ENCODE peak calls at places on chromosomes 7 and 10, in ten cellular contexts. W, B, K, D, S, H, R, L, E and O are unnamed samples.

GRCh38 chr7:151309306-151309705 is 32.3 kb upstream of the NUB1 start:
- DNase-seq in W (no peak), B (peak), K (no peak), D (no peak), S (no peak), H (no peak), R (no peak), L (peak), E (peak), O (peak)

GRCh38 chr10:116263870-116264269 is 9.1 kb downstream of the GFRA1 start:
- DNase-seq in W (no peak), B (peak), K (no peak), D (no peak), S (no peak), H (no peak), R (no peak), L (peak), E (no peak), O (no peak)

GRCh38 chr7:66522518-66522917 is 106.2 kb upstream of the KCTD7 start:
- DNase-seq in W (no peak), B (no peak), K (peak), D (no peak), S (no peak), H (no peak), R (peak), L (no peak), E (no peak), O (no peak)

GRCh38 chr10:29319205-29319781 is 30.4 kb downstream of the LYZL1 start:
- DNase-seq in W (no peak), B (no peak), K (no peak), D (no peak), S (no peak), H (no peak), R (no peak), L (no peak), E (no peak), O (no peak)

GRCh38 chr10:99784731-99785441 is 2.4 kb downstream of the ABCC2 start:
- DNase-seq in W (no peak), B (no peak), K (peak), D (no peak), S (no peak), H (no peak), R (no peak), L (no peak), E (no peak), O (no peak)

GRCh38 chr10:59177031-59177861 is 803 bp downstream of the PHYHIPL start:
- DNase-seq in W (peak), B (peak), K (peak), D (no peak), S (no peak), H (no peak), R (peak), L (peak), E (peak), O (peak)

GRCh38 chr7:14899065-14899464 is 3.5 kb downstream of the DGKB start:
- DNase-seq in W (peak), B (no peak), K (no peak), D (no peak), S (no peak), H (no peak), R (no peak), L (no peak), E (peak), O (peak)

GRCh38 chr10:6108631-6109443 is 20.0 kb downstream of the RBM17 start:
- DNase-seq in W (no peak), B (no peak), K (peak), D (peak), S (no peak), H (peak), R (no peak), L (peak), E (peak), O (peak)

GRCh38 chr7:2610898-2611297 is 20.9 kb upstream of the TTYH3 start:
- DNase-seq in W (no peak), B (no peak), K (no peak), D (no peak), S (no peak), H (no peak), R (no peak), L (no peak), E (no peak), O (no peak)

GRCh38 chr10:19652750-19653149 is 163.5 kb upstream of the PLXDC2 start:
- DNase-seq in W (no peak), B (no peak), K (no peak), D (no peak), S (no peak), H (no peak), R (no peak), L (no peak), E (no peak), O (no peak)

GRCh38 chr10:72069751-72070501 is 18.4 kb downstream of the SPOCK2 start:
- DNase-seq in W (no peak), B (no peak), K (no peak), D (no peak), S (no peak), H (peak), R (no peak), L (no peak), E (no peak), O (no peak)

GRCh38 chr10:124539935-124540641 is 78.5 kb downstream of the LHPP start:
- DNase-seq in W (peak), B (peak), K (peak), D (peak), S (peak), H (peak), R (peak), L (peak), E (peak), O (peak)

GRCh38 chr7:13770305-13770704 is 219.2 kb downstream of the ETV1 start:
- DNase-seq in W (no peak), B (no peak), K (no peak), D (no peak), S (no peak), H (no peak), R (no peak), L (no peak), E (peak), O (peak)

GRCh38 chr7:136057509-136057908 is 80.3 kb upstream of the MTPN start:
- DNase-seq in W (no peak), B (no peak), K (no peak), D (no peak), S (no peak), H (no peak), R (no peak), L (no peak), E (no peak), O (no peak)

GRCh38 chr7:87919875-87920274 is 14.2 kb upstream of the ADAM22 start:
- DNase-seq in W (no peak), B (no peak), K (no peak), D (no peak), S (no peak), H (no peak), R (no peak), L (no peak), E (no peak), O (no peak)

GRCh38 chr10:16835223-16835622 is 18.0 kb upstream of the RSU1 start:
- DNase-seq in W (no peak), B (no peak), K (no peak), D (peak), S (no peak), H (no peak), R (peak), L (no peak), E (no peak), O (no peak)

GRCh38 chr7:74475243-74475986 is 21.7 kb downstream of the GTF2IRD1 start:
- DNase-seq in W (no peak), B (no peak), K (no peak), D (no peak), S (no peak), H (no peak), R (peak), L (no peak), E (no peak), O (no peak)

GRCh38 chr7:76031964-76032363 is 15.8 kb downstream of the STYXL1 start:
- DNase-seq in W (no peak), B (no peak), K (no peak), D (no peak), S (no peak), H (no peak), R (no peak), L (no peak), E (no peak), O (no peak)

GRCh38 chr10:132113206-132113605 is 47.5 kb downstream of the JAKMIP3 start:
- DNase-seq in W (no peak), B (no peak), K (no peak), D (no peak), S (peak), H (no peak), R (peak), L (no peak), E (no peak), O (no peak)

GRCh38 chr10:49768731-49769130 is 6.6 kb upstream of the OGDHL start:
- DNase-seq in W (no peak), B (no peak), K (no peak), D (no peak), S (no peak), H (no peak), R (no peak), L (no peak), E (no peak), O (no peak)

GRCh38 chr7:80028717-80029116 is 105.9 kb upstream of the GNAI1 start:
- DNase-seq in W (no peak), B (no peak), K (no peak), D (no peak), S (no peak), H (no peak), R (no peak), L (no peak), E (no peak), O (no peak)

GRCh38 chr10:4121531-4122380 is 336.7 kb upstream of the KLF6 start:
- DNase-seq in W (no peak), B (no peak), K (no peak), D (no peak), S (no peak), H (peak), R (no peak), L (no peak), E (no peak), O (no peak)

GRCh38 chr7:24480501-24480900 is 92.8 kb upstream of the PALS2 start:
- DNase-seq in W (no peak), B (no peak), K (no peak), D (no peak), S (no peak), H (no peak), R (no peak), L (no peak), E (no peak), O (no peak)

GRCh38 chr10:110820321-110820814 is 51.4 kb upstream of the PDCD4 start:
- DNase-seq in W (peak), B (no peak), K (no peak), D (no peak), S (peak), H (no peak), R (peak), L (no peak), E (peak), O (no peak)

GRCh38 chr10:103676058-103676785 is 179.2 kb downstream of the SH3PXD2A start:
- DNase-seq in W (no peak), B (no peak), K (peak), D (no peak), S (no peak), H (no peak), R (peak), L (no peak), E (peak), O (peak)

GRCh38 chr10:103677486-103677885 is 177.9 kb downstream of the SH3PXD2A start:
- DNase-seq in W (no peak), B (no peak), K (no peak), D (no peak), S (no peak), H (no peak), R (no peak), L (no peak), E (no peak), O (no peak)

GRCh38 chr10:103679096-103679790 is 176.1 kb downstream of the SH3PXD2A start:
- DNase-seq in W (no peak), B (no peak), K (no peak), D (no peak), S (no peak), H (no peak), R (no peak), L (no peak), E (peak), O (no peak)

GRCh38 chr10:103676851-103677417 is 178.4 kb downstream of the SH3PXD2A start:
- DNase-seq in W (no peak), B (no peak), K (no peak), D (no peak), S (peak), H (no peak), R (peak), L (peak), E (peak), O (peak)

DNA sequence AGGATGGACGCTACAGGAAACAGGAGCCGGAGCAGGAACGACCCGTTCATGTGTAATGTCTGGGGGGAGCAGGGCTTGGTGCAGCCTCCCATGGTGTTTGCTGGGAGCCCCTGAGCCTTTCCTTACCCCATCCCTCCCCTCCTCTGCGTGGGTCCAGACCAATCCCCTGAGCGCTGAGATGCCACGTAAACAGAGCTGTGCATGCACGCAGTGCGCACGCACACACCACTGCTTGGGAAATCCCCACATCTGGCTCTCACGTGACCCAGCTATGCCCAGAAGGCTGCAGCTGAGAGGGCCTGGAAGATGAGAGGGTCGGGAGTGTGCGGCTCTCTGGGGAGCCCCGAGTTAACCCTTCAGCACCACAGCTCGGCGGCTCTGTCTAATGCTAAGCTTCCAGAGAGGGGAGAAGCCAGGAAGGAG is 177.3 kb downstream of the SH3PXD2A start:
- DNase-seq in W (peak), B (no peak), K (no peak), D (peak), S (peak), H (peak), R (peak), L (peak), E (peak), O (peak)
- H3K4me3 ChIP-seq in W (peak), B (no peak), K (no peak), D (peak), S (peak), H (peak), R (no peak), L (peak), E (peak), O (peak)

GRCh38 chr7:1028044-1028770 is 16.1 kb upstream of the GPR146 start:
- DNase-seq in W (peak), B (peak), K (peak), D (peak), S (peak), H (peak), R (peak), L (peak), E (peak), O (peak)

GRCh38 chr7:1027285-1028043 is 16.9 kb upstream of the GPR146 start:
- DNase-seq in W (no peak), B (no peak), K (peak), D (no peak), S (no peak), H (no peak), R (peak), L (peak), E (peak), O (peak)

GRCh38 chr7:1030444-1031070 is 13.8 kb upstream of the GPR146 start:
- DNase-seq in W (no peak), B (no peak), K (no peak), D (no peak), S (no peak), H (no peak), R (no peak), L (no peak), E (no peak), O (no peak)

GRCh38 chr7:1029637-1030443 is 14.5 kb upstream of the GPR146 start:
- DNase-seq in W (no peak), B (no peak), K (no peak), D (no peak), S (no peak), H (no peak), R (no peak), L (no peak), E (no peak), O (no peak)

DNA sequence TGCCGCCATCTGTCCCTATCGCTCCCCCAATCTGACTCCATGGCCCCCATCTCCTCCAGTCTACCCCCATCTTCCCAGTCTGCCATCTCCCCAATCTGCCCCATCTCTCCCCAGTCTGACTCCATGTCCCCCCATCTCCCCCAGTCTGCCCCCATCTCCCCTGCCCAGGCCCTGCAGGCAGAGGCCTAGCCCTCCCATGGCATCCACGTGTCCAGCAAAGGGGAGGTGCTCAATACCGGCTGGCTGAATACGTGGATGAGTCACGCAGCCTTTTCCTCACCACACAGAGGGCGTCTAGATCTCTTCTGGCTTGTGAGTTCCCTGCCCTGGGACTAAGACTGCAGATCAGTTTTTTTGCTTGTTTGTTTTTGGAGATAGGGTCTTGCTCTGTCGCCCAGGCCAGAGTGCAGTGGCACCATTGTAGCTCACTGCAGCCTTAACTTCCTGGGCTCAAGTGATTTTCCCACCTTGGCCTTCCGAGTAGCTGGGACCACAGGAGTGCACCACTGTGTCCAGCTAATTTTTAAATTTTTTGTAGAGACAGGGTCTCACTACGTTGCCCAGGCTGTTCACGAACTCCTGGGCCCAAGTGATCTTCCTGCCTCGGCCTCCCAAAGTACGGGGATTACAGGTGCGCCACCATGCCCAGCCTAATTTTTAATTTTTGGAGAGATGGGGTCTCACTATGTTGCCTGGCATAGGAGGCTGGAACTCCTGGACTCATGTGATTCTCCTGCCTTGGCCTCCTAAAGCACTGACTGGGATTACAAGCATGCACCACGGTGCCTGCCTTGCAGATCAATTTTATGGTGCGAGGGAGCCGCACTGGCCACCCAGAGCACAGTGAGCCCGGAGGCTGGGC is 15.3 kb upstream of the GPR146 start:
- DNase-seq in W (peak), B (peak), K (peak), D (peak), S (peak), H (peak), R (peak), L (peak), E (peak), O (peak)
- H3K4me3 ChIP-seq in W (peak), B (peak), K (peak), D (peak), S (peak), H (peak), R (no peak), L (peak), E (peak), O (peak)

DNA sequence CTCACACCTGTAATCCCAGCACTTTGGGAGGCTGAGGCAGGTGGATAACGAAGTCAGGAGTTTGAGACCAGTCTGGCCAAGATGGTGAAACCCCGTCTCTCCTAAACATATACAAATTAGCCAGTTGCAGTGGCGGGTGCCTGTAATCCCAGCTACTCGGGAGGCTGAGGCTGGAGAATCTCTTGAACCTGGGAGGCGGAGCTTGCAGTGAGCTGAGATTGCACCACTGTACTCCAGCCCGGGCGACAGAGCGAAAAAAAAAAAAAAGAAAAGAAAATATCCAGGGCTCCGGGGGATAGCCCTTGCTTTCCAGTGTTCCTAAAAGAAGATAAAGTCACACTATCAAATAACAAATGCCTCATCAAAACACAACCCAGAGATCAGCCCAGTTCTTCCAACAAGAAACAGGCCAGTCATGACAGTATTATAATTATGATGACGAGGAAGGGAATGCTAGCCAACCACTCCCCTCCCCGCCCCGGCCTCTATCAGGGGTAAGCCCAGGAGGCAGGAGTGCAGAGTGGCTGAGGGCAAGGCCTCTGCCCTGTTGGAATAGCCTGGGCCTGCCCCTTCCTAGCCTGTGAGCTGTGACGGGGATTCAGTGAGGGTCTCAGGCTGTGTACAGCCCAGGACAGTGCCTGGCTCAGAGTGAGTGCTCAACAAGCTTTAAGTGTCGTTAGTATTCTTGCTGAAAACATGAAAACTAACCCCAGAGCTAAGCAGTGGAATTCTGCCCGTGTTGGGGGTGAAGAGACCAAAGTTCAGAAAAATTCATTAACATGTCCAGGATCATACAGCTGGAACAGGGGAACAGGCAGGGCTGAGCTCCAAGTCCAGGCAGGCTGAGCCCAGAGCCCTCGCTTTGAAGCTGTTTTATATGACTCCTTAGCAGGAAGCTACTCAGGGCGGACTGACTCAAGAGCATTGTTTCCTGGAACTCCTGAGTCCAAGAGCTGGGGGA is 54.3 kb downstream of the FAM241B start:
- DNase-seq in W (peak), B (no peak), K (no peak), D (no peak), S (peak), H (no peak), R (peak), L (peak), E (peak), O (peak)
- H3K4me3 ChIP-seq in W (no peak), B (no peak), K (no peak), D (no peak), S (no peak), H (no peak), R (no peak), L (no peak), E (no peak), O (no peak)

DNA sequence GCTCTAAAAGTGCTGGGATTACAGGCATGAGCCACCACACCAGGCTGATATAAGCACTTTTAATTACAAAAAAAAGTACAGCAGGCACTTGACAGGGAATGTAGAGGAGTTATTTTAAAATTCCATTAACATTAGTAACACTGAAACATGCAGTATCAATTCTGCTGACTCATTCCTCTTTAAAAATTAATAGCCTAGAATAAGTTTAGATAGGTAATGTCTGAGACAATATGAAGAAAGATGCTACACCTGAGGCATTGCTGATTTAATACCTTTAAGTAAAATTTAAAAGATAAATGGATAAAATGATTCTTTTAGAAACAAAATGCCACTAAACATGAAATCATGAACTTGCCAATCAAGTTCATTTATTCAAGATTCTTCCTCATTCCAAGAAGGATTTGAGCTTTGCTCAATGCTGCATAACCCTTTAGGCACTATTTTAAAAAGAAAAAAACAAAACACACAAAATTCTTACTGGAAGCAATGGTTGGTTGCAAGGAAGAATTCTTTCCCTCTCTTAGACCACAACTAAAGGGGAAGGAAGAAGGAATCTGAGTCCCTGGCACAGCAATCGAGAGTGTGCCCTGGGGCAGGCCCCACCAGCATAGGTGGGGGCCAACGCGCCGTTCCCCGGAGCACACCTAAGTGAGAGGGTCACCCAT is 26.6 kb downstream of the ESYT2 start:
- DNase-seq in W (no peak), B (no peak), K (peak), D (no peak), S (no peak), H (no peak), R (no peak), L (peak), E (peak), O (peak)
- H3K4me3 ChIP-seq in W (no peak), B (no peak), K (no peak), D (no peak), S (no peak), H (no peak), R (no peak), L (no peak), E (no peak), O (no peak)